ENCODE peak calls at places on chromosomes 4 and X, in five cellular contexts. Y, L, G, R and D are unnamed samples.

GRCh38 chr4:99087887-99088484 is 602 bp downstream of the ADH5 start:
- DNase-seq in Y (no peak), L (peak; percentile 52), R (peak; percentile 69), G (no peak), D (peak; percentile 71)

GRCh38 chrX:120749141-120749846 is 119.4 kb upstream of the C1GALT1C1 start:
- DNase-seq in R (no peak), Y (no peak), L (no peak), G (peak; percentile 56), D (peak; percentile 73)

GRCh38 chr4:173386751-173387150 is 12.2 kb downstream of the SCRG1 start:
- DNase-seq in L (no peak), Y (no peak), R (no peak), G (no peak), D (no peak)

GRCh38 chrX:51759055-51759454 is 15.8 kb downstream of the GSPT2 start:
- DNase-seq in G (peak; percentile 16), R (no peak), Y (no peak), L (no peak), D (no peak)

GRCh38 chr4:65538571-65538970 is 131.7 kb downstream of the EPHA5 start:
- DNase-seq in R (no peak), Y (no peak), G (no peak), L (peak; percentile 12), D (peak; percentile 0)

GRCh38 chr4:24262084-24262483 is 322.3 kb downstream of the DHX15 start:
- DNase-seq in G (no peak), L (no peak), R (no peak), Y (no peak), D (no peak)

GRCh38 chr4:139761461-139761860 is 95.8 kb downstream of the MGST2 start:
- DNase-seq in Y (no peak), L (peak; percentile 31), G (no peak), R (no peak), D (peak; percentile 52)

GRCh38 chr4:8828869-8829268 is 42.8 kb downstream of the HMX1 start:
- DNase-seq in R (no peak), L (no peak), Y (no peak), G (no peak), D (no peak)

GRCh38 chrX:133232331-133232730 is 14.2 kb upstream of the TFDP3 start:
- DNase-seq in L (no peak), Y (no peak), R (no peak), G (no peak), D (no peak)

GRCh38 chrX:9905288-9905687 is 61.9 kb upstream of the CLDN34 start:
- DNase-seq in R (no peak), L (no peak), Y (no peak), G (no peak), D (peak; percentile 36)

GRCh38 chrX:15310117-15310516 is 5.3 kb downstream of the ASB11 start:
- DNase-seq in Y (no peak), L (peak; percentile 46), G (peak; percentile 42), R (peak; percentile 76), D (peak; percentile 88)

GRCh38 chr4:89939464-89939863 is 44.8 kb downstream of the MMRN1 start:
- DNase-seq in G (no peak), R (no peak), L (no peak), Y (no peak), D (no peak)